ENCODE peak calls at places on chromosomes 16 and 17, in five cellular contexts. N is HCT116, K is Peyer's patch, C is IMR-90, Q is stomach. Z is an unnamed sample.
A peak's percentile ranks its signal among the peaks of the same experiment; 100 is the strongest.

GRCh38 chr17:66964930-66965800 is 658 bp downstream of the CACNG4 start:
- DNase-seq in K (no peak), C (no peak), N (no peak), Q (no peak), Z (peak; percentile 86)

GRCh38 chr16:57029161-57030160 is 40.1 kb downstream of the NLRC5 start:
- DNase-seq in K (no peak), Q (no peak), C (peak; percentile 77), N (no peak), Z (peak; percentile 23)

GRCh38 chr17:60036796-60037677 is 41.7 kb downstream of the HEATR6 start:
- DNase-seq in Q (peak; percentile 80), N (peak; percentile 85), K (peak; percentile 74), C (peak; percentile 61), Z (peak; percentile 86)

GRCh38 chr17:45146616-45147101 is 1.6 kb upstream of the HEXIM1 start:
- DNase-seq in K (no peak), N (no peak), C (peak; percentile 82), Q (peak; percentile 71), Z (no peak)

GRCh38 chr16:7765079-7765550 is 432.5 kb downstream of the RBFOX1 start:
- DNase-seq in C (no peak), N (no peak), K (no peak), Q (no peak), Z (no peak)

GRCh38 chr17:80968602-80969029 is 23.0 kb upstream of the CHMP6 start:
- DNase-seq in C (peak; percentile 49), Q (no peak), N (no peak), K (no peak), Z (no peak)

GRCh38 chr17:82378741-82379021 is 7.1 kb downstream of the UTS2R start:
- DNase-seq in Q (no peak), C (no peak), K (no peak), N (no peak), Z (no peak)

GRCh38 chr16:745739-746138 is 4.9 kb upstream of the CIAO3 start:
- DNase-seq in K (no peak), C (no peak), N (no peak), Q (peak; percentile 44), Z (no peak)

GRCh38 chr16:85354623-85355514 is 242.6 kb upstream of the CIBAR2 start:
- DNase-seq in C (peak; percentile 87), K (no peak), Q (no peak), N (no peak), Z (peak; percentile 98)

GRCh38 chr16:83652898-83653297 is 154.9 kb upstream of the HSBP1 start:
- DNase-seq in N (no peak), C (no peak), Q (no peak), K (no peak), Z (no peak)

GRCh38 chr17:32564325-32564724 is 77.5 kb downstream of the CDK5R1 start:
- DNase-seq in N (no peak), K (no peak), Q (no peak), C (no peak), Z (no peak)

GRCh38 chr16:84774810-84775209 is 45.0 kb upstream of the CRISPLD2 start:
- DNase-seq in C (peak; percentile 98), K (no peak), Q (no peak), N (no peak), Z (peak; percentile 55)

GRCh38 chr17:45896803-45897693 is 2.7 kb downstream of the MAPT start:
- DNase-seq in N (no peak), Q (no peak), K (no peak), C (no peak), Z (no peak)

GRCh38 chr17:51374220-51374619 is 113.9 kb downstream of the UTP18 start:
- DNase-seq in C (no peak), Q (no peak), K (no peak), N (no peak), Z (no peak)

GRCh38 chr17:4187076-4187475 is 44.1 kb downstream of the CYB5D2 start:
- DNase-seq in K (no peak), N (no peak), C (no peak), Q (no peak), Z (no peak)

GRCh38 chr17:32813021-32813420 is 63.9 kb downstream of the MYO1D start:
- DNase-seq in C (no peak), Q (no peak), K (no peak), N (no peak), Z (no peak)

GRCh38 chr16:75304521-75305363 is 53.3 kb upstream of the BCAR1 start:
- DNase-seq in Q (peak; percentile 28), N (peak; percentile 10), C (peak; percentile 89), K (peak; percentile 75), Z (peak; percentile 44)

GRCh38 chr16:56603589-56603988 is 4.8 kb upstream of the MT2A start:
- DNase-seq in N (peak; percentile 56), Q (peak; percentile 61), C (peak; percentile 53), K (no peak), Z (no peak)

GRCh38 chr17:71963791-71964190 is 157.0 kb upstream of the SOX9 start:
- DNase-seq in N (no peak), C (no peak), Q (no peak), K (no peak), Z (no peak)

GRCh38 chr17:64331946-64332493 is 58.6 kb downstream of the PECAM1 start:
- DNase-seq in N (no peak), K (no peak), C (no peak), Q (no peak), Z (no peak)

GRCh38 chr17:70013911-70014310 is 61.1 kb upstream of the KCNJ16 start:
- DNase-seq in Q (no peak), C (no peak), K (no peak), N (no peak), Z (no peak)

GRCh38 chr17:17702821-17703607 is 21.8 kb downstream of the RAI1 start:
- DNase-seq in N (no peak), Q (no peak), K (no peak), C (no peak), Z (no peak)

GRCh38 chr16:8866884-8867482 is 1.8 kb downstream of the CARHSP1 start:
- DNase-seq in C (no peak), Q (no peak), K (no peak), N (no peak), Z (no peak)

GRCh38 chr17:38600416-38600815 is 5.3 kb downstream of the SRCIN1 start:
- DNase-seq in Q (no peak), N (no peak), C (no peak), K (no peak), Z (no peak)

DNA sequence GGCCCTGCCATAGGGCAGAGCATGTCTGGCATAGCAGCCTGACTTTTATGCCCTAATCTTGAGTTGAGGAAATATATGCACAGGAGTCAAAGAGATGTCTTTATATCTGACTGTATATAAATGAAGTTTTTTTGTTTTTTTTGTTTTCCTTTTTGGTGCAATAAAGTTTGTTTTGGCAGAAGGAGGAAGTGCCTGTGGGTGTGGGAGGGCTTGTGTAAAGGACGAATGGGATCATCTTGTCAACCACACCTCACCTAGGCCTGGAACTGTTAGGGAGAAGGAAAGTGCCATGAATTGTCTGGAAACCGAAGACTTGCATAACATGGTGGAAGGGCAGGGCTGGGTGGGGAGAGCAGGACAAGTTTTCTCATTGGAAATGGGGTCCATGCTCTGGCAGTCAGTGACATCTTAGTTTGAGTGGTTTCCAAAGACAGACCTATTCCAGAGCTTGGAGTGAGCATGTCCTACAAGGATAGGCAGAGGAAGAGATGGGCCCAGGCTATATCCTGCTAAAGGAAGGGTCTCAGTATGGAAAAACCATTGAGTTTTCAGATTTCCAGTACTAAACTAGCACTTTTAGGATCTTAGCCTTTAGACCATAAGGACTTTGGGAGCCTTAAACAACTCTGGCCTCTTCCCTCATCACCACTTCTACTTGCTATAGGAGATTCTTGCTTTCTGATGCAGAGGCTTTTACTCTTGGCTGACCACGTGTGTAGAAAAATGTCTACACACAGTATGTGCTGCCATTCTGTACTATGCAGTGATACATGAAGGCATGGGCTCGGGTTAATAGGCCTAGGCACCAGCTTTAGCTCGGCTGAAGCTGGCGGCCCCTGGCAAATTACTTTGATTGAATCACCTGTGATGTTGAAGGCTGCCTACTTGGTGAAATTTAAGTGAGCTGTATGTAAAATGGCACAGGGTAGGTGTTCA is 15.5 kb downstream of the SNF8 start:
- DNase-seq in Q (no peak), C (no peak), K (no peak), N (no peak), Z (no peak)
- TF ChIP-seq POLR2A in Q (no peak), C (no peak), K (no peak), N (no peak), Z (no peak)

GRCh38 chr16:2765462-2766404 is 11.3 kb downstream of the ELOB start:
- DNase-seq in N (no peak), C (no peak), Q (no peak), K (peak; percentile 47), Z (no peak)
- TF ChIP-seq POLR2A in N (no peak), C (no peak), Q (no peak), K (no peak), Z (no peak)

GRCh38 chr17:2048805-2049204 is 6.1 kb upstream of the HIC1 start:
- DNase-seq in K (no peak), N (no peak), C (no peak), Q (no peak), Z (no peak)

GRCh38 chr17:2047590-2047989 is 5.8 kb downstream of the OVCA2 start:
- DNase-seq in Q (no peak), C (no peak), N (no peak), K (no peak), Z (no peak)

GRCh38 chr17:2050246-2050866 is 4.5 kb upstream of the HIC1 start:
- DNase-seq in Q (peak; percentile 70), C (peak; percentile 73), K (peak; percentile 82), N (peak; percentile 51), Z (no peak)

GRCh38 chr17:2050871-2051387 is 4.0 kb upstream of the HIC1 start:
- DNase-seq in Q (peak; percentile 52), K (no peak), N (no peak), C (peak; percentile 65), Z (no peak)

GRCh38 chr17:2049333-2050245 is 5.3 kb upstream of the HIC1 start:
- DNase-seq in N (no peak), C (peak; percentile 77), K (peak; percentile 91), Q (peak; percentile 89), Z (peak; percentile 84)
- TF ChIP-seq POLR2A in N (no peak), C (peak; percentile 56), K (no peak), Q (no peak), Z (peak; percentile 23)

GRCh38 chr17:29051194-29051593 is 8.3 kb downstream of the PIPOX start:
- DNase-seq in K (no peak), Q (no peak), C (no peak), N (no peak), Z (no peak)

GRCh38 chr17:29050176-29050575 is 7.2 kb downstream of the PIPOX start:
- DNase-seq in N (no peak), C (no peak), Q (no peak), K (no peak), Z (no peak)

GRCh38 chr17:29048440-29049360 is 5.8 kb downstream of the PIPOX start:
- DNase-seq in N (no peak), Q (no peak), K (no peak), C (peak; percentile 32), Z (no peak)

GRCh38 chr17:29049541-29050150 is 6.7 kb downstream of the PIPOX start:
- DNase-seq in K (no peak), Q (no peak), C (no peak), N (no peak), Z (no peak)

DNA sequence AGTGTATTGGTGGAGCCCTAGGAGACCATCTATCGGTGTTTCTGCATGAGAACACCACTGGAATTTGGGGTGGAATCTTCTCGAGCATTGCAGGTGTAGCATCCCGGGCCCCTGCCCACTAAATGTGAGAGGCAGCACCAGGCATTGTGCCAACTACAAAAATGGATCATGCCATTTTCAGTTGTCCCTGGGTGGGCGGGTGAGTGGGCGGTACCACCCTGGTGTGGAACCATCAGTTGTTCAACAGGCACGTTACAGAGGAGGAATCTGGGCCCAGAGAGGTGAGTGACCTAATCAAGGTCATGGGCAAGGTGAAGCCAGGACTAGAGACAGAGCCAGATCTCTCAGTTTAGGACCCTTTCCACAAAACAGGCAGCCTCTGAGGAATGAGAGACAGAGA is 8.8 kb downstream of the PIPOX start:
- DNase-seq in Q (no peak), N (no peak), C (no peak), K (no peak), Z (no peak)
- TF ChIP-seq POLR2A in Q (no peak), N (no peak), C (no peak), K (no peak), Z (no peak)